ENCODE peak calls at places on chromosomes 2 and 18, in nine cellular contexts. K is hepatocyte, W is K562, E is OCI-LY7, Q is H1, F is fibroblast of lung, G is neural progenitor cell, M is IMR-90, N is MM.1S. C is an unnamed sample. For H3K36me3, the result is how much of the 10 kb centered on the place peaks cover.

GRCh38 chr2:105786231-105787230 is 41.8 kb downstream of the NCK2 start:
- DNase-seq in K (no peak), W (no peak), E (no peak), Q (no peak), F (no peak), G (no peak), M (no peak), N (no peak), C (no peak)

GRCh38 chr18:49031511-49032188 is 80.9 kb upstream of the SMAD7 start:
- DNase-seq in K (peak), W (no peak), E (no peak), Q (peak), F (no peak), G (no peak), M (no peak), N (no peak), C (no peak)

GRCh38 chr2:150232871-150233270 is 254.6 kb downstream of the RND3 start:
- DNase-seq in K (no peak), W (no peak), E (no peak), Q (no peak), F (no peak), G (no peak), M (no peak), N (no peak), C (no peak)

GRCh38 chr18:415627-416612 is 84.6 kb downstream of the COLEC12 start:
- DNase-seq in K (no peak), W (no peak), E (no peak), Q (no peak), F (peak), G (no peak), M (peak), N (no peak), C (no peak)

GRCh38 chr18:8424481-8424880 is 184.8 kb upstream of the RAB12 start:
- DNase-seq in K (no peak), W (no peak), E (no peak), Q (no peak), F (peak), G (no peak), M (no peak), N (no peak), C (no peak)

GRCh38 chr2:113370478-113371091 is 66.9 kb upstream of the ZNG1B start:
- DNase-seq in K (peak), W (peak), E (peak), Q (peak), F (peak), G (peak), M (peak), N (peak), C (peak)

GRCh38 chr2:102604754-102605153 is 14.6 kb upstream of the SLC9A2 start:
- DNase-seq in K (no peak), W (no peak), E (no peak), Q (no peak), F (no peak), G (peak), M (no peak), N (peak), C (no peak)

GRCh38 chr2:39504790-39505335 is 67.8 kb upstream of the MAP4K3 start:
- DNase-seq in K (peak), W (no peak), E (no peak), Q (no peak), F (peak), G (no peak), M (peak), N (no peak), C (no peak)

GRCh38 chr2:85524567-85524923 is 14.4 kb upstream of the MAT2A start:
- DNase-seq in K (no peak), W (no peak), E (no peak), Q (no peak), F (no peak), G (peak), M (no peak), N (no peak), C (no peak)

GRCh38 chr2:163551974-163552373 is 183.8 kb downstream of the FIGN start:
- DNase-seq in K (no peak), W (no peak), E (no peak), Q (no peak), F (peak), G (no peak), M (no peak), N (no peak), C (no peak)

GRCh38 chr2:149329470-149330126 is 789 bp upstream of the LYPD6 start:
- DNase-seq in K (peak), W (no peak), E (no peak), Q (peak), F (peak), G (peak), M (peak), N (peak), C (no peak)

GRCh38 chr2:55604027-55604565 is 13.3 kb downstream of the PPP4R3B start:
- DNase-seq in K (no peak), W (no peak), E (no peak), Q (no peak), F (peak), G (no peak), M (peak), N (no peak), C (no peak)

GRCh38 chr18:72700961-72701710 is 157.0 kb upstream of the CBLN2 start:
- DNase-seq in K (peak), W (no peak), E (no peak), Q (no peak), F (peak), G (no peak), M (peak), N (peak), C (peak)

GRCh38 chr2:148458171-148458570 is 186.4 kb upstream of the EPC2 start:
- DNase-seq in K (no peak), W (no peak), E (no peak), Q (no peak), F (no peak), G (no peak), M (no peak), N (no peak), C (no peak)

GRCh38 chr18:55415258-55415871 is 172.6 kb downstream of the TCF4 start:
- DNase-seq in K (peak), W (peak), E (peak), Q (peak), F (peak), G (peak), M (peak), N (peak), C (peak)

GRCh38 chr2:71792926-71793761 is 339.8 kb downstream of the DYSF start:
- DNase-seq in K (peak), W (no peak), E (no peak), Q (no peak), F (peak), G (no peak), M (peak), N (no peak), C (no peak)

GRCh38 chr18:71012789-71013188 is 723.9 kb downstream of the SOCS6 start:
- DNase-seq in K (no peak), W (no peak), E (no peak), Q (no peak), F (no peak), G (no peak), M (no peak), N (no peak), C (no peak)

GRCh38 chr2:161138429-161138828 is 21.8 kb upstream of the TANK start:
- DNase-seq in K (no peak), W (no peak), E (peak), Q (no peak), F (no peak), G (no peak), M (no peak), N (no peak), C (peak)

GRCh38 chr2:238422285-238422684 is 4.4 kb upstream of the ASB1 start:
- DNase-seq in K (no peak), W (peak), E (no peak), Q (no peak), F (no peak), G (no peak), M (no peak), N (no peak), C (no peak)

GRCh38 chr2:233728723-233729301 is at the start of gene UGT1A3:
- DNase-seq in K (no peak), W (no peak), E (no peak), Q (no peak), F (no peak), G (no peak), M (no peak), N (no peak), C (peak)

GRCh38 chr18:51133580-51134160 is 63.8 kb downstream of the MEX3C start:
- DNase-seq in K (no peak), W (no peak), E (no peak), Q (no peak), F (no peak), G (no peak), M (no peak), N (no peak), C (no peak)

GRCh38 chr2:172333626-172334330 is 93.6 kb upstream of the ITGA6 start:
- DNase-seq in K (no peak), W (no peak), E (no peak), Q (no peak), F (no peak), G (no peak), M (no peak), N (no peak), C (no peak)

GRCh38 chr2:134206573-134206972 is 47.3 kb upstream of the MGAT5 start:
- DNase-seq in K (no peak), W (no peak), E (no peak), Q (no peak), F (peak), G (no peak), M (peak), N (no peak), C (no peak)

GRCh38 chr2:222835142-222835822 is 25.6 kb upstream of the ACSL3 start:
- DNase-seq in K (peak), W (no peak), E (no peak), Q (no peak), F (no peak), G (no peak), M (no peak), N (no peak), C (no peak)

GRCh38 chr18:22021701-22022100 is 147.7 kb upstream of the GATA6 start:
- DNase-seq in K (no peak), W (no peak), E (no peak), Q (no peak), F (no peak), G (no peak), M (no peak), N (no peak), C (no peak)

GRCh38 chr18:79881695-79882094 is 69.8 kb downstream of the SLC66A2 start:
- DNase-seq in K (no peak), W (no peak), E (no peak), Q (no peak), F (no peak), G (no peak), M (no peak), N (no peak), C (no peak)

GRCh38 chr2:96917008-96917575 is 47.2 kb upstream of the SEMA4C start:
- DNase-seq in K (no peak), W (no peak), E (no peak), Q (no peak), F (peak), G (no peak), M (no peak), N (no peak), C (no peak)

GRCh38 chr18:34097312-34097711 is 127.4 kb downstream of the NOL4 start:
- DNase-seq in K (no peak), W (no peak), E (no peak), Q (no peak), F (peak), G (no peak), M (no peak), N (no peak), C (no peak)

GRCh38 chr2:65885266-65885665 is 452.9 kb upstream of the SPRED2 start:
- DNase-seq in K (no peak), W (no peak), E (no peak), Q (no peak), F (no peak), G (no peak), M (no peak), N (no peak), C (no peak)

GRCh38 chr2:21643180-21643579 is 519.4 kb downstream of the TDRD15 start:
- DNase-seq in K (peak), W (no peak), E (no peak), Q (no peak), F (peak), G (no peak), M (peak), N (no peak), C (no peak)

GRCh38 chr18:34094148-34094547 is 130.6 kb downstream of the NOL4 start:
- DNase-seq in K (no peak), W (no peak), E (no peak), Q (no peak), F (no peak), G (no peak), M (no peak), N (no peak), C (no peak)

GRCh38 chr2:234081970-234082822 is 31.7 kb downstream of the SPP2 start:
- DNase-seq in K (peak), W (no peak), E (no peak), Q (no peak), F (no peak), G (no peak), M (no peak), N (no peak), C (no peak)

GRCh38 chr2:43174368-43175186 is 51.8 kb downstream of the ZFP36L2 start:
- DNase-seq in K (no peak), W (no peak), E (peak), Q (no peak), F (no peak), G (no peak), M (no peak), N (peak), C (no peak)

GRCh38 chr2:240814946-240815760 is 4.9 kb downstream of the KIF1A start:
- DNase-seq in K (no peak), W (no peak), E (no peak), Q (no peak), F (no peak), G (no peak), M (no peak), N (no peak), C (no peak)

GRCh38 chr2:216350214-216350789 is 22.0 kb downstream of the MARCHF4 start:
- DNase-seq in K (no peak), W (no peak), E (no peak), Q (peak), F (peak), G (no peak), M (peak), N (no peak), C (no peak)

GRCh38 chr2:122210898-122211605 is 455.6 kb downstream of the TSN start:
- DNase-seq in K (no peak), W (no peak), E (no peak), Q (no peak), F (peak), G (no peak), M (no peak), N (peak), C (no peak)

GRCh38 chr2:136117909-136118818 is at the start of gene CXCR4:
- DNase-seq in K (peak), W (peak), E (peak), Q (peak), F (peak), G (peak), M (peak), N (peak), C (peak)
- H2AFZ ChIP-seq in K (peak), W (peak), E (peak), Q (peak), F (no peak), G (peak), M (peak), N (peak), C (no peak)

GRCh38 chr2:212107014-212107413 is 431.6 kb downstream of the ERBB4 start:
- DNase-seq in K (no peak), W (no peak), E (no peak), Q (no peak), F (no peak), G (no peak), M (no peak), N (no peak), C (no peak)
- H3K36me3 ChIP-seq in K (under half), W (under half), E (under half), Q (under half), F (under half), G (under half), M (under half), N (under half), C (under half)

GRCh38 chr2:203578511-203579130 is 43.5 kb upstream of the RAPH1 start:
- DNase-seq in K (no peak), W (no peak), E (no peak), Q (no peak), F (no peak), G (no peak), M (no peak), N (no peak), C (no peak)
- H3K27ac ChIP-seq in K (peak), W (no peak), E (no peak), Q (no peak), F (no peak), G (no peak), M (no peak), N (peak), C (no peak)

DNA sequence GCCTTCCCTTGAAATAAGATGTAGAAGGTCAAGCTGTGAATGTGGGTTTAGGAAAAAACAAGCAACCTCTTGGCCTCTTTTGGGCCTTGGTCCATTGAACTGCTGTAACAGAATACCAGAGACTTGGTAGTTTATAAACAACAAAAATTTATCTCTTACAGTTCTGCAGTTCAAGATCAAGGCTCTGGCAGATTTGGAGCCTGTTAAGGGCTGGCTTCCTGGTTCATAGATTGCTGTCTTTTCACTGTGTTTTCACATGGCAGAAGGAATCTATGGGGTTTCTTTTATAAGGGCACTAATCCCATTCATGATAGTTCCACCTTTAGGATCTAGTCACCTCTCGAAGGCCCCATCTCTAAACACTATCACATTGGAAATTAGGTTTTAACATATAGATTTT is 20.2 kb upstream of the STK17B start:
- DNase-seq in K (no peak), W (no peak), E (no peak), Q (no peak), F (no peak), G (no peak), M (no peak), N (no peak), C (no peak)
- H2AFZ ChIP-seq in K (no peak), W (peak), E (peak), Q (no peak), F (no peak), G (no peak), M (no peak), N (no peak), C (no peak)

DNA sequence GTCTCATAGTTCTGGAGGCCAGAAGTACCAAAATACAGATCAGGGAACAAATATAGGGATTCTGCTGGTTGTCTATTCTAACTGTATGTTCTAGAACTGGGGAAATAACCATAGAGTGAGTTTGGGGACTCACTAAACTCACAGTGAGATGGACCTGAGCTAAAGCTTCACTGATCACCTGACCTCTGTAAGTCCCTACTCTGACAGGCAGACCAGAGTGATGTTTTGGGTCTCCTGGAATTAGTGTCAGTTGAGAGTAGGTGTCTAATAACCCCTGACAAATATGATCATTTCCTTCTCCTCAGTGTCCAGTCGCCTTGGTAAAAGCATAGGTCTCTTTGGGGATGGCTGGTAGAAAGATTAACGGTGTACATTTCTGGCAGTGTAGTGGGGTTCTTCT is 14.2 kb downstream of the PIKFYVE start:
- DNase-seq in K (no peak), W (no peak), E (no peak), Q (no peak), F (no peak), G (no peak), M (no peak), N (no peak), C (no peak)
- H3K36me3 ChIP-seq in K (under half), W (half or more), E (half or more), Q (under half), F (under half), G (under half), M (under half), N (under half), C (half or more)

GRCh38 chr2:200713003-200713703 is 98.6 kb upstream of the BZW1 start:
- DNase-seq in K (peak), W (peak), E (peak), Q (peak), F (peak), G (peak), M (peak), N (peak), C (peak)
- H3K27ac ChIP-seq in K (peak), W (peak), E (peak), Q (peak), F (peak), G (no peak), M (peak), N (peak), C (peak)

GRCh38 chr2:152062130-152063091 is 36.4 kb downstream of the CACNB4 start:
- DNase-seq in K (no peak), W (no peak), E (no peak), Q (no peak), F (peak), G (no peak), M (peak), N (no peak), C (no peak)

GRCh38 chr2:152061383-152061782 is 37.5 kb downstream of the CACNB4 start:
- DNase-seq in K (no peak), W (no peak), E (no peak), Q (no peak), F (no peak), G (no peak), M (no peak), N (no peak), C (no peak)

GRCh38 chr2:152056418-152056817 is 42.4 kb downstream of the CACNB4 start:
- DNase-seq in K (no peak), W (no peak), E (no peak), Q (no peak), F (peak), G (no peak), M (no peak), N (no peak), C (no peak)

GRCh38 chr2:152055366-152056108 is 43.3 kb downstream of the CACNB4 start:
- DNase-seq in K (no peak), W (no peak), E (no peak), Q (no peak), F (peak), G (no peak), M (no peak), N (no peak), C (no peak)

DNA sequence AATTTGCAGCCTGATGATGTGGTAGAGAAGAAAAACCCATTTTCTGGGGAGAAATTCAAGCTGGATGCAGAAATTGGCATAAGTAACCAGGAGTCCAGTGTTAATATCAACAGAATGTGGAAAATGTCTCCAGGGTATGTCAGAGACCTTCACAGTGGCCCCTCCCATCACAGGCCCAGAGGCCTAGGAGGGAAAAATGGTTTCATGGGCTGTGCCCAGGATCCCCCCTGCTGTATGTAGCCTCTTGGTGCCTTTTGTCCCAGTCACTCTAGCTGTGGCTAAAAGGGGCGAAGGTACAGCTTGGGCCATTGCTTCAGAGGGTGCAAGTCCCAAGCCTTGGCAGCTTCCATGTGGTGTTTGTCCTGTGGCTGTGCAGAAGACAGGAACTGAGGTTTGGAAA is 40.2 kb downstream of the CACNB4 start:
- DNase-seq in K (no peak), W (no peak), E (no peak), Q (no peak), F (no peak), G (no peak), M (no peak), N (no peak), C (no peak)
- H2AFZ ChIP-seq in K (no peak), W (no peak), E (no peak), Q (no peak), F (no peak), G (no peak), M (no peak), N (no peak), C (no peak)

C was measured in Karpas-422.